ENCODE peak calls at places on chromosomes 12 and 14, in nine cellular contexts. Z is lower leg skin, X is T-helper 9 cell, D is mesenchymal stem cell, V is H54, P is endodermal cell, L is astrocyte of the spinal cord, O is GM23248, Q is cardiac fibroblast. Y is an unnamed sample.

GRCh38 chr12:52884526-52885293 is 20.2 kb downstream of the KRT8 start:
- DNase-seq in Z (peak), O (peak), Q (peak), V (peak), P (peak), X (peak), L (peak), D (peak), Y (peak)

GRCh38 chr12:8527250-8528130 is 13.2 kb downstream of the CLEC4E start:
- DNase-seq in D (no peak), X (no peak), Q (no peak), Z (no peak), O (no peak), P (peak), L (no peak), V (no peak), Y (no peak)

GRCh38 chr14:22509751-22510300 is 79.2 kb downstream of the DAD1 start:
- DNase-seq in D (no peak), O (no peak), L (no peak), Q (no peak), Z (no peak), P (no peak), X (no peak), V (no peak), Y (no peak)

GRCh38 chr12:71312767-71313375 is 126.7 kb upstream of the LGR5 start:
- DNase-seq in Q (peak), X (no peak), L (peak), D (no peak), P (peak), Z (no peak), V (no peak), O (no peak), Y (no peak)

GRCh38 chr12:108832730-108833354 is 24.5 kb downstream of the SSH1 start:
- DNase-seq in O (peak), X (no peak), V (peak), D (peak), P (no peak), L (peak), Q (peak), Z (no peak), Y (peak)

GRCh38 chr12:2749580-2749979 is 45.2 kb upstream of the FKBP4 start:
- DNase-seq in L (no peak), Z (no peak), O (no peak), Q (no peak), V (no peak), X (no peak), D (no peak), P (peak), Y (no peak)

GRCh38 chr12:106583578-106584103 is 837 bp downstream of the RFX4 start:
- DNase-seq in D (peak), V (no peak), Q (peak), Z (no peak), P (peak), O (peak), L (no peak), X (no peak), Y (peak)

GRCh38 chr12:3293446-3294161 is 197.4 kb upstream of the PRMT8 start:
- DNase-seq in L (no peak), X (no peak), D (no peak), O (peak), Q (peak), V (peak), P (no peak), Z (no peak), Y (peak)

GRCh38 chr12:53736602-53737493 is 9.6 kb upstream of the CALCOCO1 start:
- DNase-seq in D (no peak), X (no peak), L (no peak), P (no peak), O (no peak), Z (no peak), V (no peak), Q (no peak), Y (no peak)

GRCh38 chr12:79895041-79895440 is 39.9 kb downstream of the PPP1R12A start:
- DNase-seq in O (peak), Z (no peak), L (no peak), Q (no peak), X (no peak), P (no peak), V (no peak), D (no peak), Y (no peak)

GRCh38 chr12:52007158-52007921 is 594 bp downstream of the TAMALIN start:
- DNase-seq in P (peak), V (no peak), Q (peak), X (peak), O (peak), L (no peak), D (peak), Z (peak), Y (no peak)

GRCh38 chr14:72528059-72528950 is 365.6 kb downstream of the DPF3 start:
- DNase-seq in X (no peak), P (no peak), V (no peak), D (no peak), L (peak), Q (peak), O (peak), Z (no peak), Y (peak)

GRCh38 chr14:61438860-61439765 is 117.7 kb downstream of the PRKCH start:
- DNase-seq in O (peak), Z (peak), V (peak), X (peak), L (peak), P (peak), Q (peak), D (peak), Y (peak)

GRCh38 chr12:70812124-70812523 is 108.4 kb downstream of the PTPRR start:
- DNase-seq in P (no peak), Q (no peak), Z (no peak), D (no peak), V (no peak), O (peak), X (no peak), L (no peak), Y (no peak)